ENCODE peak calls at places on chromosomes 4 and X, in six cellular contexts. Z is OCI-LY7, P is astrocyte, X is fibroblast of lung, D is PC-3, L is HepG2. J is an unnamed sample.

GRCh38 chrX:150984164-150984824 is 1.2 kb downstream of the HMGB3 start:
- DNase-seq in Z (peak), P (no peak), X (no peak), D (no peak), L (no peak), J (peak)

GRCh38 chr4:5050520-5050955 is 742 bp upstream of the STK32B start:
- DNase-seq in Z (peak), P (peak), X (peak), D (peak), L (peak), J (peak)

GRCh38 chrX:106906361-106906760 is 3.2 kb upstream of the RIPPLY1 start:
- DNase-seq in Z (no peak), P (no peak), X (no peak), D (no peak), L (no peak), J (peak)

GRCh38 chr4:161767116-161767515 is 396.7 kb downstream of the FSTL5 start:
- DNase-seq in Z (no peak), P (peak), X (peak), D (peak), L (no peak), J (no peak)

GRCh38 chr4:8656711-8657380 is 64.3 kb downstream of the CPZ start:
- DNase-seq in Z (no peak), P (no peak), X (no peak), D (no peak), L (no peak), J (no peak)

GRCh38 chr4:2362286-2363055 is 56.0 kb downstream of the ZFYVE28 start:
- DNase-seq in Z (no peak), P (no peak), X (no peak), D (no peak), L (no peak), J (no peak)

GRCh38 chr4:180657881-180658280 is 1585.3 kb upstream of the TENM3 start:
- DNase-seq in Z (no peak), P (no peak), X (no peak), D (no peak), L (no peak), J (no peak)

GRCh38 chrX:56281789-56282188 is 49.6 kb downstream of the KLF8 start:
- DNase-seq in Z (peak), P (no peak), X (no peak), D (peak), L (peak), J (peak)

GRCh38 chrX:136028383-136028984 is 43.2 kb downstream of the SLC9A6 start:
- DNase-seq in Z (peak), P (peak), X (peak), D (peak), L (peak), J (peak)

GRCh38 chr4:92232566-92232965 is 71.2 kb upstream of the GRID2 start:
- DNase-seq in Z (no peak), P (no peak), X (peak), D (peak), L (no peak), J (no peak)

GRCh38 chrX:73262991-73263390 is 48.3 kb upstream of the NAP1L2 start:
- DNase-seq in Z (peak), P (no peak), X (peak), D (peak), L (peak), J (no peak)

GRCh38 chrX:24733111-24733510 is 39.4 kb downstream of the POLA1 start:
- DNase-seq in Z (no peak), P (no peak), X (no peak), D (no peak), L (no peak), J (no peak)

GRCh38 chr4:74262522-74262921 is 45.7 kb upstream of the EPGN start:
- DNase-seq in Z (no peak), P (no peak), X (no peak), D (no peak), L (no peak), J (no peak)

DNA sequence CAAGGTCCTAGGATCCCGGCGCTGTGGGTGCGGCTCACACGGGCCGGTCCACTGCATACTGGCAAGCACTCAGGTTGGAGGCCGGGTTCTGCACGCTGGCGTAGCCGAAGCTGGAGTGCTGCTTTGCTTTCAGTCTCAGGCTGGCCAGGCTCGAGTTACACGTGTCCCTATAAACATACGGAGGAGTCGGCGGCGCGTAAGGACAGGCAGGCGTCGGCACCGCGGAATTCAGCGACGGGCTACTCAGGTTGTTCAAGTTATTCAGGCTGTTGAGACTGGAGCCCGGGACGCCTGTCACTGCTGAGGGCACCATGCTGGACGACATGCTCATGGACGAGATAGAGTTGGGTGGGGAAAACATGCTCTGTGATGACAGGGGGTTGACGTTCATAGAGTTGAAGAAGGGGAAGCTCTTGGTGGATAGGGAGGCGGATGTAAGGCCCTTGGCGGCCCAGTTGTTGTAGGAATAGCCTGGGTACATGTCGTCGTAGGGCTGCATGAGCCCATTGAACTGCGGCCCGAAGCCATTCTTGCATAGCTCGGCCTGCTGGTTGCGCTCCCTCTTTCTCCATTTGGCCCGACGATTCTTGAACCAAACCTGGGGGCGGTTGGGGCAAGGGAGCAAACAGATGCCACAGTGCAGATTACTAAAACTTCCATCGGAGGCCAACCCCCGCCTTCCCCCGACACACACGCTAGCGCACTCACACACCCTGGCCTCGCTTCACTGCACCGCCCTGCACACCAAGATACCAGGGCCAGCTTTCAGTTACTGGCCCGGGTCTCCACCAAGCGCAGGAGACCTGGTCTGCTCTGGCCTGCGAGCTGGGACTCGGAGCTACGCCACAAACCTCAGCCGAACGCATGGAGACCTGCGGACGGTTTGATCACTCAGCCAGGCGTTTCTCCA is 4.5 kb downstream of the PITX2 start:
- DNase-seq in Z (no peak), P (no peak), X (no peak), D (peak), L (no peak), J (peak)
- H3K27ac ChIP-seq in Z (no peak), P (no peak), X (no peak), D (no peak), L (no peak), J (peak)

GRCh38 chr4:104878936-104879335 is 267.7 kb upstream of the TET2 start:
- DNase-seq in Z (no peak), P (no peak), X (no peak), D (no peak), L (no peak), J (no peak)

GRCh38 chr4:104879854-104880253 is 266.8 kb upstream of the TET2 start:
- DNase-seq in Z (no peak), P (no peak), X (no peak), D (no peak), L (no peak), J (no peak)

DNA sequence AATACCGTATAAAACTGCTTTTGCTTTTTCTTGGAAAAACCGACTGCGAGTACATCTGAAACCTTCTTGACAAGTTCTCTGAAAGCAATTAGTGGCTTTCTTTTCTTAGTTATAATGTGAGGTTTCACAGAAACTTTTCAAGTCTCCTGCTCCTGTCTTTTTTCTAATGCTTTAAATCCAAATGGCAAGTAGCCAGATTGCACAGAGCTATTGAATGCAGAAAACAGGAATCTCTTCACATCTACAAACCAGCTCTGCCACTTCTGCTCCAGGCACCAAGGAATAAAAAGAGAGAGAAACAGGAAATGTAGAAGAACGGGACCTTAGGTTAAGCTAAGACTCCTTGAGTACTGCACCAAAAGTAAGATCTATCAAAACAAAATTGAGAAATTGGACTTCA is 267.3 kb upstream of the TET2 start:
- DNase-seq in Z (no peak), P (peak), X (peak), D (peak), L (no peak), J (no peak)
- H2AFZ ChIP-seq in Z (no peak), P (no peak), X (no peak), D (no peak), L (no peak), J (no peak)

GRCh38 chr4:6893449-6894085 is 16.1 kb upstream of the TBC1D14 start:
- DNase-seq in Z (no peak), P (peak), X (peak), D (no peak), L (peak), J (peak)
- H3K27ac ChIP-seq in Z (no peak), P (no peak), X (peak), D (no peak), L (peak), J (peak)

DNA sequence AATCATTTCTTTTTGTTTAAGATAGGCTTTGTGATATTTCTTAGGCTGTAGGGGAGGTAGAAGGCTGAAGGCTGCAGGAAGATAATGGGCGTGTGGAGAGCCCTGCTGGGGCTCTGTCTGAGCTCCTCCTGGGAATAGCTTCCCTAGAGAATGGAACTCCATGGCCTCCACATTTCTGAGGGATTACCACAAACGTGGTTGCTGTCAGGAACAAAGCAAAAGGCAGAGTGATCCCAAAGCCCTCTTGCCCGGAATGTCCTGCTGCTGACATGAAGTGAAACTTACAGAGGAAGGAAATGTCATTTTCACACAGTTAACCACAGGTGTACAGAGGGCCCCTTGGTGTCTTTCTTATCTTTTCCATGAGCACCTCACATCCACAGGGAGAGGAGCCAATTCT is 89.3 kb downstream of the DDIT4L start:
- DNase-seq in Z (no peak), P (no peak), X (no peak), D (no peak), L (no peak), J (no peak)
- H2AFZ ChIP-seq in Z (no peak), P (no peak), X (no peak), D (no peak), L (no peak), J (no peak)

GRCh38 chrX:102651968-102652744 is 873 bp downstream of the GPRASP1 start:
- DNase-seq in Z (no peak), P (no peak), X (peak), D (no peak), L (no peak), J (peak)
- H3K27ac ChIP-seq in Z (no peak), P (no peak), X (no peak), D (no peak), L (no peak), J (peak)

DNA sequence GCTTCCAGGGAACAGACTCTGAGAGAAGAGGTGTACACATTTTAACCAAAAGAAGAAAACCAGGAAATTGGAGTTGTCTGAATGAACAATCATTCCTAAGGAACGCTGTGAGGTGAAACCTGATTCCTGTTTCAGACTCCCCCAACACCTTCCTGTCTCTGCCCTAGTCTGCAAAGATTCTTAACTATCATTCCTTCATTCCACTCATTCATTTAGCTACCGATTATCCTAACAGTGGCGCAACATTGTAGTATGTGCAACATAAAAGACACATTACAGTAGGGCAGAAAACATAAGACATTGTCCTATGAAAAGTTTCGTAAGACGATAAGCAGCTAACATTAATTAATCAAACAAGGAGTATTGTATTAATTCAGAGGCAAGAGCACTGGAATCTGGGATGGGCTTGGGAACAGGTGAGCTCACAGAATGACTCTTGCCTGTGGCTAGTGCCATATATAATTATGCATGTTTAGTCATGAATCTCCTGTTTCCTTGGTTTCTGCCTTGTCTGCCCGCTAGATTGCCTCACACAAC is 23.8 kb upstream of the ADH7 start:
- DNase-seq in Z (no peak), P (peak), X (peak), D (peak), L (no peak), J (no peak)
- H2AFZ ChIP-seq in Z (no peak), P (no peak), X (no peak), D (peak), L (no peak), J (no peak)